ENCODE peak calls at places on chromosomes 12 and 14, in eight cellular contexts. M is AG09309; U is AG04450; S is choroid plexus epithelial cell; H is tibial artery; Y is cardiac fibroblast; P is CD8-positive, alpha-beta T cell; R is hepatocyte. T is an unnamed sample.

GRCh38 chr14:72740504-72740961 is 153.4 kb downstream of the DPF3 start:
- DNase-seq in S (no peak), R (no peak), Y (no peak), U (no peak), P (no peak), M (no peak), H (no peak), T (no peak)

GRCh38 chr12:52199294-52199920 is 7.6 kb upstream of the KRT80 start:
- DNase-seq in Y (no peak), S (no peak), M (no peak), P (no peak), H (no peak), U (no peak), R (no peak), T (no peak)

GRCh38 chr12:51863921-51864700 is 15.6 kb upstream of the FIGNL2 start:
- DNase-seq in H (no peak), Y (no peak), R (peak), M (no peak), U (no peak), S (no peak), P (no peak), T (peak)

GRCh38 chr14:73188501-73188903 is 48.8 kb upstream of the PAPLN start:
- DNase-seq in R (no peak), U (peak), M (peak), S (peak), P (no peak), Y (peak), H (no peak), T (no peak)

GRCh38 chr14:64812412-64812811 is 67.3 kb downstream of the SPTB start:
- DNase-seq in Y (no peak), P (peak), R (peak), M (no peak), U (no peak), S (no peak), H (no peak), T (no peak)

GRCh38 chr12:31325524-31325875 is 450 bp downstream of the SINHCAF start:
- DNase-seq in S (no peak), Y (peak), H (peak), U (no peak), M (no peak), R (no peak), P (no peak), T (no peak)

GRCh38 chr12:115049617-115050016 is 365.6 kb upstream of the TBX3 start:
- DNase-seq in R (no peak), M (no peak), Y (peak), P (no peak), U (no peak), H (no peak), S (peak), T (no peak)

GRCh38 chr12:56267443-56268071 is 815 bp downstream of the COQ10A start:
- DNase-seq in H (no peak), M (no peak), Y (peak), P (no peak), S (no peak), R (peak), U (no peak), T (no peak)

GRCh38 chr14:92874961-92875360 is 48.0 kb upstream of the CHGA start:
- DNase-seq in P (no peak), R (no peak), H (no peak), M (no peak), S (no peak), U (no peak), Y (no peak), T (no peak)

GRCh38 chr12:75704664-75705063 is 193.3 kb upstream of the KRR1 start:
- DNase-seq in P (no peak), S (peak), U (no peak), Y (peak), R (no peak), H (no peak), M (no peak), T (no peak)

GRCh38 chr12:132513070-132513398 is 23.1 kb downstream of the FBRSL1 start:
- DNase-seq in M (peak), H (no peak), U (peak), Y (peak), P (no peak), R (no peak), S (peak), T (no peak)

GRCh38 chr12:94208433-94208921 is 60.1 kb downstream of the PLXNC1 start:
- DNase-seq in S (no peak), R (no peak), P (no peak), Y (peak), M (no peak), H (no peak), U (no peak), T (no peak)

GRCh38 chr12:108570743-108571603 is 8.6 kb downstream of the ISCU start:
- DNase-seq in M (no peak), S (peak), H (no peak), Y (peak), P (no peak), U (no peak), R (no peak), T (no peak)

GRCh38 chr12:53078425-53079225 is 565 bp downstream of the SPRYD3 start:
- DNase-seq in Y (peak), R (no peak), S (peak), M (no peak), H (no peak), U (no peak), P (peak), T (no peak)

GRCh38 chr14:105067969-105068301 is 2.7 kb upstream of the GPR132 start:
- DNase-seq in H (no peak), M (no peak), P (no peak), S (no peak), R (no peak), Y (no peak), U (no peak), T (no peak)

DNA sequence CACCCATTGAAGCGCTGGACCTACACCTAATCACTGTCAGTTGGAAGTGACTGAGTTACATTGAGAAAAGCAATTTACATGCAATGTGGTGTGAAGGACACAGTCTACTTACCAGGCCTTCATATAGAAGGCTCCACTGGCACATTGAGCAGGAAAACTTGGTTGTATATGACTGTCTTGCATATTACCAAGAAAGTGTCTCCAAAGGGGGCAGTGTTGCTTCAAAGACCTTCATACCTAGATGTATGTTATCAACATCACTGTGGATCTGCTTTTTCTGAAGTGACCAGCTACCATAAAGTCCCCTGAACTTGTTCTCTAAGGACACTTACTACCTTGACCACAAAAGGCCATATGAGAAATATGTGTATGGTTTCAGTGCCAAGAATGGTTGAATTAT is 64.1 kb downstream of the NELL2 start:
- DNase-seq in R (peak), S (no peak), P (peak), Y (no peak), H (no peak), M (no peak), U (no peak), T (no peak)
- TF ChIP-seq CTCF in R (no peak), S (no peak), P (peak), Y (no peak), H (no peak), M (no peak), U (peak), T (peak)

GRCh38 chr14:100060766-100061165 is 4.5 kb upstream of the EVL start:
- DNase-seq in M (no peak), R (no peak), U (no peak), Y (no peak), S (no peak), P (no peak), H (no peak), T (no peak)

GRCh38 chr14:100065161-100065871 is at the start of gene EVL:
- DNase-seq in H (no peak), Y (no peak), R (no peak), P (peak), M (no peak), S (no peak), U (no peak), T (no peak)

GRCh38 chr14:100063314-100063941 is 1.8 kb upstream of the EVL start:
- DNase-seq in M (no peak), Y (no peak), U (no peak), R (no peak), S (peak), P (no peak), H (no peak), T (no peak)

GRCh38 chr14:100059433-100059781 is 5.8 kb upstream of the EVL start:
- DNase-seq in Y (no peak), P (no peak), M (no peak), R (peak), H (no peak), U (no peak), S (no peak), T (no peak)

DNA sequence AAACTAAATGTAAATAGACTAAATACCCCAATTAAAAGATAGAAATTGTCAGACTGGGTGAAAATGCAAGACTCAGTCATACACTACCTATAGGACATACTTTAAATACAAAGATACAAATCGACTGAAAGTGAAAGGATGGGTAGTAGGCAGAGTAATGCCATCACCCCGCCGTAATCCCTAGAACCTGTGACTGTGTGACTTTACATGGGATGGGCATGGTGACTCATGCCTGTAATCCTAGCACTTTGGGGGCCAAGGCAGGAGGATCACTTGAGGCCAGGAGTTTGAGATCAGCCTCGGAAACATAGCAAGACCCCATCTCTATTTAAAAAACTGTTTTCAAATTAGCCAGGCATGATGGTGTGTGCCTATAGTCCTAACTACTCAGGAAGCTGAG is 2.6 kb upstream of the EVL start:
- DNase-seq in M (no peak), Y (no peak), U (no peak), H (no peak), S (no peak), R (no peak), P (peak), T (no peak)
- TF ChIP-seq CTCF in M (no peak), Y (no peak), U (no peak), H (no peak), S (no peak), R (no peak), P (no peak), T (no peak)

GRCh38 chr12:69247253-69248018 is 8.1 kb downstream of the CPSF6 start:
- DNase-seq in H (no peak), U (no peak), Y (no peak), S (no peak), R (no peak), M (no peak), P (no peak), T (no peak)
- TF ChIP-seq CTCF in H (no peak), U (no peak), Y (no peak), S (no peak), R (no peak), M (no peak), P (no peak), T (no peak)

GRCh38 chr14:41225433-41225832 is 381.2 kb upstream of the LRFN5 start:
- DNase-seq in Y (no peak), R (no peak), H (no peak), P (no peak), M (no peak), S (no peak), U (no peak), T (no peak)

GRCh38 chr14:41230683-41231082 is 376.0 kb upstream of the LRFN5 start:
- DNase-seq in R (no peak), U (no peak), H (no peak), M (no peak), Y (no peak), P (no peak), S (no peak), T (no peak)

GRCh38 chr14:41235466-41235865 is 371.2 kb upstream of the LRFN5 start:
- DNase-seq in M (no peak), P (no peak), S (no peak), H (no peak), Y (no peak), R (no peak), U (no peak), T (no peak)

DNA sequence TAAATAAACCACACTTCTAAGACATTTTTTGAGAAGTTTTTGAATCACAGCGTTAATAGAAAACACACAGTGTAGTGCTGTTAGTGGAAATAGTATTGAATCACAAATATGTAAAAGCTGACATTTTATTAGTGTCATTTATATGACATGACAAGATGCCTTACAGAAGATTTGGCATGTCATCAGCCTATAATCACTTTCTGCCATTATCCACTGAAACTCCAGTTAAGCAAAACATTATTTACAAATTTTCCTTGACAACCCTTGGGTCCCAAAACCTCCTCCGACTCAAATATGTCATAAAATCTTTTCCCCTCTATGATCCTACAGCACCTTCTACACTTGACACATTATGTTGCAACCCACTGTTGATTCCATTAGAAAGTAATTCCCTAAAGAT is 376.9 kb upstream of the LRFN5 start:
- DNase-seq in S (no peak), H (no peak), Y (no peak), U (no peak), R (no peak), P (no peak), M (no peak), T (no peak)
- TF ChIP-seq CTCF in S (no peak), H (no peak), Y (no peak), U (no peak), R (no peak), P (no peak), M (no peak), T (no peak)

DNA sequence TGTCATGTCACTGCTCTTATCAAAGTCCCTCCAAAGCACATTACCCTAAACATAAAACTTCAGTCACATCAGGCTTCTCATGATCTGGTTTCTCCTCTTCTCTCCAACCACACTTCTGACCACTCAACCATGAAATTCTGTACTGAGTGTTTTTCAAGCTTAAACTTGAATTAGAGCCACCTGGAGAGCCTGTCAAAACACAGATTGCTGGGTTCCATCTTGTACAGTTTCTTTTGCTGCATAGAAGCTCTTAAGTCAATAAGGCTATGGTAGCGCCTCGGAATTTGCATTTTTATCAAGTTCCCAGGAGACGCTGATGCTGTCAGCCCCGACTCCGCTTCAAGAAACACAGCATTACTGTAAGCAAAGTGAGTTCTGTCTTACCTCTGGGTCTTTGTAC is 16.4 kb upstream of the SRRM4 start:
- DNase-seq in S (no peak), Y (no peak), H (no peak), U (no peak), R (no peak), P (no peak), M (no peak), T (no peak)
- TF ChIP-seq CTCF in S (no peak), Y (no peak), H (no peak), U (no peak), R (no peak), P (no peak), M (no peak), T (no peak)

GRCh38 chr14:33738029-33738428 is 212.8 kb downstream of the EGLN3 start:
- DNase-seq in R (no peak), M (no peak), U (no peak), Y (no peak), H (no peak), P (no peak), S (no peak), T (no peak)
- TF ChIP-seq CTCF in R (no peak), M (no peak), U (no peak), Y (no peak), H (no peak), P (no peak), S (no peak), T (no peak)

DNA sequence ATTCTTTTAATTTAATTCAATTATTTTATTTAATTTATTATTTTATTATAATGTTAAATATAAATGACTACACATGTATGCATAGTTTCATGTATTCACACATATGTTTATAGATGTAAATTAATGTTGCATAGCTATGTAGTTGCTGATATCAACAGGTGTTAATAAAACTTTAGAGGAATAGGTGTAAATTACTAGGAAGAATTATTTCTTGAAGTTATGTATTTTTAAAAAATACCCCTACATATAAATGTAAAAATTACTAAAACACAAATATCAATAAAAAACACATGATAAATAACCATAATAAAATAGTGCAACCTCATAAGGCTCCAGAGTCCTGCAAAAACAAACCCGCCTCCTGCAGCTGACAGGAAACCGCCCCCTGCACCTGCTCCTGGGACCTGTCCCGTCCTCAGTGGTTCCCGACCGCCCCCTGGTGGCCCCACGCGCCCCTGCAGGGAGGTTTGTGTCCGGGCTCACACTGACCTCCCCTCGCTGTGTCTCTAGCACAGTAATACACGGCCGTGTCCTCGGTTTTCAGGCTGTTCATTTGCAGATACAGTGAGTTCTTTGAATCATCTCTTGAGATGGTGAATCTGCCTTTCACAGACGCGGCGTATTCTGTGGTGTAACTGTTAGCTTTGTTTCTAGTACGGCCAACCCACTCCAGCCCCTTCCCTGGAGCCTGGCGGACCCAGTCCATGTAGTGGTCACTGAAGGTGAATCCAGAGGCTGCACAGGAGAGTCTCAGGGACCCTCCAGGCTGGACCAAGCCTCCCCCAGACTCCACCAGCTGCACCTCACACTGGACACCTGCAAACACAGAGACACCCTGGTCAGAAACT is 1264.0 kb downstream of the TMEM121 start:
- DNase-seq in S (peak), H (peak), Y (peak), R (no peak), U (no peak), P (peak), M (no peak), T (no peak)
- TF ChIP-seq CTCF in S (peak), H (no peak), Y (peak), R (no peak), U (peak), P (peak), M (peak), T (peak)

GRCh38 chr14:49619730-49620129 is 696 bp downstream of the RPL36AL start:
- DNase-seq in H (no peak), M (no peak), Y (no peak), R (no peak), U (no peak), S (no peak), P (no peak), T (no peak)

GRCh38 chr14:49621114-49621881 is 699 bp downstream of the MGAT2 start:
- DNase-seq in M (no peak), U (no peak), R (peak), Y (peak), P (peak), S (no peak), H (peak), T (peak)

GRCh38 chr14:49617846-49618519 is 2.4 kb downstream of the RPL36AL start:
- DNase-seq in S (no peak), H (no peak), P (no peak), Y (no peak), R (no peak), U (no peak), M (no peak), T (no peak)

GRCh38 chr14:49622022-49622607 is 1.5 kb downstream of the MGAT2 start:
- DNase-seq in P (no peak), M (no peak), H (no peak), S (no peak), R (no peak), Y (no peak), U (no peak), T (no peak)

DNA sequence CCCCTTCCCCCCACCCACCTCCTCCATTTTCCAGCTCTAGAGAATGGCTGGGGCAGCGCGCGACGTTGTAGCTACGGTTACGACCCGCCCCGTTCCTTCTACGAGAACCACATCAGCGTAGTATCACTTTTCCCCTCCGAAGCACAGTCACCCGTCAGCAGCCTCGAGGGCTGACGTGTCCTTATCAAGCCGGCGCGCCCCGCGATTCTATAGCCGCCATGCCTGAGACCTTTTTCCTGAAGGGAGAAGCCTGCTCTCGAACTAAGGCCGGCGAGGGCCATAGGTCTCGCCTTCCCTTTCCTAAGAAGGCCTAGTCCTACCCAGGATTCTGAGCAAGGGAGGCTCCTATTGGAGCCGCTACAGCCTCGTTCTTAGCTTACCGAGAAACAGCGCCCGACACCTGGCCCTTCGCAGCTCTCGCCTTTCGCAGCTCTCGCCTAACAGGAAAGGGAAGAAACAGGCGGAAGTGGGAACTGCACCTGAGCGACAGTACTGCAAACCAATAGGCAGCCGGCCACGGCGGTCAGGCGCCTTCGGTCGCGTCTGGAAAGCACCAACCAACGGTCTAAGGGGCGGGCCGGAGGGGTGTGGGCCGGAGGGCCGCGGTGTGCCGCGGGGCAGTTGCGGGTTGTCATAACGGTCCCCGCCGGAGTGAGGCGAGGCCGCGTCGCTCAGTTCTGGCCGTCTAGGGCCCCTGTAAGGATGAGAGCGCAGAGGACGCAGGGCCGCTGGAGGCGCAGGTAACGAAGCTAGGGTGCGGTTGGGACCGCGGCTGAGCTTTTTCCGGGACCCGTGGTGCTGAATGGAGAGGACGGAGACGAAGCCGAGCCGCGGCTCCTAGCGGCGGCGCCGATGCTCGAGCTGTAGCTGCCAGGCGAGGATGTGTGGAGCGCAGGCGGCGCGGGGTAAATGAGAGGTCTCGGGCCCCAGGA is at the start of the genes MGAT2 and RPL36AL:
- DNase-seq in Y (peak), U (peak), S (peak), R (peak), M (peak), P (peak), H (peak), T (peak)
- TF ChIP-seq CTCF in Y (peak), U (peak), S (peak), R (peak), M (peak), P (no peak), H (peak), T (peak)